ENCODE peak calls at places on chromosomes 16 and 17, in five cellular contexts. Q is prostate gland, F is A549, X is breast epithelium, H is transverse colon. C is an unnamed sample.
A peak's percentile ranks its signal among the peaks of the same experiment; 100 is the strongest.

GRCh38 chr17:13384626-13385025 is 217.1 kb downstream of the HS3ST3A1 start:
- DNase-seq in Q (no peak), F (no peak), X (no peak), H (no peak), C (no peak)

GRCh38 chr17:82237746-82238561 is 9.1 kb downstream of the SLC16A3 start:
- DNase-seq in Q (no peak), F (no peak), X (no peak), H (no peak), C (no peak)

GRCh38 chr17:6461792-6462524 is 17.7 kb downstream of the PIMREG start:
- DNase-seq in Q (no peak), F (no peak), X (no peak), H (no peak), C (no peak)

GRCh38 chr17:58279016-58279671 is 1.6 kb downstream of the MPO start:
- DNase-seq in Q (no peak), F (no peak), X (no peak), H (peak; percentile 23), C (no peak)

GRCh38 chr17:2592974-2593845 is at the start of gene PAFAH1B1:
- DNase-seq in Q (peak; percentile 88), F (peak; percentile 92), X (peak; percentile 90), H (peak; percentile 93), C (peak; percentile 93)

GRCh38 chr17:43905985-43906852 is 1.1 kb downstream of the MPP2 start:
- DNase-seq in Q (no peak), F (peak; percentile 54), X (peak; percentile 72), H (peak; percentile 62), C (peak; percentile 81)

GRCh38 chr17:48270896-48271295 is 159.1 kb downstream of the SKAP1 start:
- DNase-seq in Q (no peak), F (no peak), X (no peak), H (no peak), C (no peak)

GRCh38 chr16:21276090-21276489 is 2.0 kb downstream of the CRYM start:
- DNase-seq in Q (no peak), F (no peak), X (no peak), H (no peak), C (no peak)

GRCh38 chr16:4529085-4530060 is 9.2 kb downstream of the CDIP1 start:
- DNase-seq in Q (no peak), F (no peak), X (no peak), H (no peak), C (no peak)

GRCh38 chr16:2954647-2955381 is 9.3 kb upstream of the KREMEN2 start:
- DNase-seq in Q (no peak), F (no peak), X (no peak), H (peak; percentile 48), C (no peak)

GRCh38 chr17:49390548-49391324 is 23.9 kb downstream of the PHB1 start:
- DNase-seq in Q (peak; percentile 28), F (no peak), X (no peak), H (peak; percentile 48), C (no peak)

GRCh38 chr17:48100160-48100559 is 1.1 kb downstream of the CBX1 start:
- DNase-seq in Q (no peak), F (no peak), X (no peak), H (no peak), C (no peak)

GRCh38 chr17:76720211-76720610 is 6.2 kb downstream of the JMJD6 start:
- DNase-seq in Q (no peak), F (no peak), X (no peak), H (no peak), C (peak; percentile 8)

GRCh38 chr17:72104863-72105234 is 16.0 kb upstream of the SOX9 start:
- DNase-seq in Q (no peak), F (no peak), X (no peak), H (no peak), C (no peak)

GRCh38 chr17:1559743-1560581 is 2.6 kb downstream of the PITPNA start:
- DNase-seq in Q (no peak), F (no peak), X (no peak), H (peak; percentile 49), C (no peak)

GRCh38 chr16:57341441-57342303 is 16.9 kb upstream of the CCL22 start:
- DNase-seq in Q (peak; percentile 95), F (no peak), X (peak; percentile 97), H (peak; percentile 73), C (no peak)

GRCh38 chr16:71311553-71312158 is 22.5 kb upstream of the CMTR2 start:
- DNase-seq in Q (no peak), F (peak; percentile 13), X (no peak), H (no peak), C (no peak)

GRCh38 chr16:31325171-31325570 is 29.8 kb upstream of the ITGAX start:
- DNase-seq in Q (no peak), F (no peak), X (no peak), H (no peak), C (no peak)

GRCh38 chr17:1573932-1574696 is 11.5 kb upstream of the PITPNA start:
- DNase-seq in Q (peak; percentile 81), F (peak; percentile 92), X (peak; percentile 76), H (peak; percentile 89), C (peak; percentile 81)

GRCh38 chr17:73292031-73292531 is 19.7 kb downstream of the CDC42EP4 start:
- DNase-seq in Q (no peak), F (no peak), X (no peak), H (no peak), C (no peak)

GRCh38 chr17:44988256-44988942 is 20.3 kb upstream of the C1QL1 start:
- DNase-seq in Q (no peak), F (no peak), X (no peak), H (no peak), C (no peak)

GRCh38 chr17:38868095-38868967 is 1.5 kb upstream of the LASP1 start:
- DNase-seq in Q (no peak), F (peak; percentile 59), X (no peak), H (peak; percentile 56), C (peak; percentile 70)

GRCh38 chr16:19108409-19109287 is 5.1 kb upstream of the ITPRIPL2 start:
- DNase-seq in Q (no peak), F (no peak), X (no peak), H (no peak), C (no peak)

GRCh38 chr17:82832411-82832810 is 7.4 kb downstream of the ZNF750 start:
- DNase-seq in Q (no peak), F (no peak), X (no peak), H (no peak), C (no peak)

GRCh38 chr16:17723735-17724134 is 253.0 kb upstream of the XYLT1 start:
- DNase-seq in Q (no peak), F (no peak), X (no peak), H (no peak), C (no peak)

GRCh38 chr17:62702746-62703268 is 75.3 kb downstream of the MRC2 start:
- DNase-seq in Q (no peak), F (no peak), X (no peak), H (no peak), C (no peak)

GRCh38 chr16:85400305-85401205 is 212.6 kb upstream of the GSE1 start:
- DNase-seq in Q (no peak), F (no peak), X (no peak), H (no peak), C (no peak)

GRCh38 chr17:42673885-42674754 is 2.7 kb downstream of the PLEKHH3 start:
- DNase-seq in Q (peak; percentile 19), F (peak; percentile 95), X (no peak), H (peak; percentile 66), C (peak; percentile 87)

GRCh38 chr16:11253995-11254912 is 1.8 kb downstream of the SOCS1 start:
- DNase-seq in Q (no peak), F (no peak), X (no peak), H (no peak), C (no peak)
- TF ChIP-seq CTCF in Q (no peak), F (no peak), X (no peak), H (no peak), C (no peak)

DNA sequence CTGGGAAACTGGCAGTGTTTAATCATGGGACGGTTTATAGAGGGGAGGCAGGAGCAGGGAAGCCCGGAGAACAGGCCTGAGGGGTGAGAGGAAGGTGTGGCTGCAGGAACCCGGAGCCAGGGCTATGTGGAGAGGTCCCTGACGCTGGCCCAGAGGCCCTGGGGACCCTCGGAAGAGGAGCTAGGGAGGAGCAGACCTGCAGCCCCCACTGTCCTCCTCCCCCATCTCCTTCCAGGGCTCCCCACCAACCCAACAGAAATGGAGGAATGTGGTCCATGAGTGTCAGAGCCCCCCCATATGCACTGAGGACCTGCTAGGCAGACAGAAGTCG is 20.3 kb downstream of the TMEM235 start:
- DNase-seq in Q (no peak), F (no peak), X (no peak), H (no peak), C (no peak)
- H3K4me1 ChIP-seq in Q (no peaks in the 10 kb centered on the region), F (peaks cover 10% of the 10 kb centered on the region), X (no peaks in the 10 kb centered on the region), H (no peaks in the 10 kb centered on the region), C (no peaks in the 10 kb centered on the region)

DNA sequence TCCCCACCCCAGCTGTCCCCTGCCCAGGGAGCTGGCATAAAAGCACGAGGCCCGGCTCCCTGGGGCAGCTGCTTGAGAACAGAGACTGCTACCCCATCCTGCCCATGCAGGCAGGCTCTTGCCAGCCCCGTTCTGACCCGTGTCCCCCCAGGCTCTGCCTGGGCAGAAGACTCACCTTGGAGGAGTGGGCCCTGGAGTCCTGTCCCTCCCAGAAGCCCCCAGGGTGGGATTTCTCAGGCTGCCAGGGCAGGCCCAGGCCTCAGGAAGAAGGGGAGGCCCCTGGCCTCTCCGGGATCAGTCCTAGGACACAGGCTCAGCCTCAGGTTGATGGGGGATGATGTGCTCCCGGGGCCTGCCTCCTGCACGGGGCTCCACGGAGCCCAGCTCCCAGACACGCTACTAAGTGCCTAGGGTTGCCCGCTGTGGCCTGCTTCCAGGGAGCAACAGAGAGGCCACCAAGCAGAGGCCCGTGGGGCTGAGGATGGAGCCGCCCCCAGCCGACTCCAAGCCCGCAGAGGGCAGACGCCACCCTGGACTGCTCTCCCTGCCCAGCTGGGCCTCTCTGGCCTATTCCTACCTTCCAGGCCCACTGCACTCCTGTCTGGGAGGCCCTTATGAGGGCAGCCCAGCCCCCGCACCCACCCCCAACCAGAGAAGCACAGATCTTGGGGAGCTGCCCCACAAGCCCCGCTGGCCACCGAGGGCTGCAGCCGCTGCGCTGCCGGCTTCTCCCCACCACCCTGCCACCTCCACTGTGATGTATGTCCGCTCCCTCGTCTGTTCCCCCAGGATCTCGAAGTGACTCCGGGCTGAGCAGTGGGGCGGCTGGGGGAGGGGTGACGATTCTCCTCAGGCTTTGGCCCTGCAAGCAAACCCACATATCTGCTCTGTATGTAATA is 1.7 kb downstream of the NME3 start:
- DNase-seq in Q (no peak), F (no peak), X (no peak), H (no peak), C (no peak)
- TF ChIP-seq POLR2A in Q (no peak), F (no peak), X (no peak), H (no peak), C (no peak)

GRCh38 chr16:23293016-23293415 is 9.1 kb upstream of the SCNN1B start:
- DNase-seq in Q (no peak), F (no peak), X (no peak), H (no peak), C (no peak)
- TF ChIP-seq CTCF in Q (no peak), F (no peak), X (no peak), H (no peak), C (no peak)

C was measured in uterus.